ENCODE peak calls at places on chromosomes 12 and 14, in five cellular contexts. One of them, this sample, is unnamed.

GRCh38 chr12:130435331-130435730 is 97.6 kb downstream of the PIWIL1 start:
- DNase-seq in AG04449: no peak
- DNase-seq in CD4-positive, alpha-beta T cell: no peak
- DNase-seq in ovary: no peak
- DNase-seq in stimulated activated CD8-positive, alpha-beta memory T cell treated with anti-CD3 and anti-CD28 coated beads, Interleukin-15, amount 100 ng/mL, for 1 hour: no peak
- DNase-seq in this sample: no peak

GRCh38 chr14:21041676-21042433 is at the start of gene RNASE7:
- DNase-seq in AG04449: no peak
- DNase-seq in CD4-positive, alpha-beta T cell: no peak
- DNase-seq in ovary: no peak
- DNase-seq in stimulated activated CD8-positive, alpha-beta memory T cell treated with anti-CD3 and anti-CD28 coated beads, Interleukin-15, amount 100 ng/mL, for 1 hour: no peak
- DNase-seq in this sample: peak; percentile 42

GRCh38 chr14:93375673-93376156 is 28.7 kb downstream of the COX8C start:
- DNase-seq in AG04449: no peak
- DNase-seq in CD4-positive, alpha-beta T cell: no peak
- DNase-seq in ovary: no peak
- DNase-seq in stimulated activated CD8-positive, alpha-beta memory T cell treated with anti-CD3 and anti-CD28 coated beads, Interleukin-15, amount 100 ng/mL, for 1 hour: no peak
- DNase-seq in this sample: no peak

GRCh38 chr14:93114068-93114710 is 1.5 kb downstream of the ITPK1 start:
- DNase-seq in AG04449: no peak
- DNase-seq in CD4-positive, alpha-beta T cell: no peak
- DNase-seq in ovary: no peak
- DNase-seq in stimulated activated CD8-positive, alpha-beta memory T cell treated with anti-CD3 and anti-CD28 coated beads, Interleukin-15, amount 100 ng/mL, for 1 hour: no peak
- DNase-seq in this sample: no peak

GRCh38 chr14:38202444-38203191 is 5.1 kb upstream of the SSTR1 start:
- DNase-seq in AG04449: no peak
- DNase-seq in CD4-positive, alpha-beta T cell: no peak
- DNase-seq in ovary: no peak
- DNase-seq in stimulated activated CD8-positive, alpha-beta memory T cell treated with anti-CD3 and anti-CD28 coated beads, Interleukin-15, amount 100 ng/mL, for 1 hour: no peak
- DNase-seq in this sample: no peak

GRCh38 chr14:69643430-69644200 is 32.2 kb downstream of the SUSD6 start:
- DNase-seq in AG04449: no peak
- DNase-seq in CD4-positive, alpha-beta T cell: no peak
- DNase-seq in ovary: peak; percentile 69
- DNase-seq in stimulated activated CD8-positive, alpha-beta memory T cell treated with anti-CD3 and anti-CD28 coated beads, Interleukin-15, amount 100 ng/mL, for 1 hour: peak; percentile 23
- DNase-seq in this sample: peak; percentile 55

GRCh38 chr14:36505193-36505815 is 14.7 kb downstream of the NKX2-1 start:
- DNase-seq in AG04449: no peak
- DNase-seq in CD4-positive, alpha-beta T cell: no peak
- DNase-seq in ovary: no peak
- DNase-seq in stimulated activated CD8-positive, alpha-beta memory T cell treated with anti-CD3 and anti-CD28 coated beads, Interleukin-15, amount 100 ng/mL, for 1 hour: no peak
- DNase-seq in this sample: no peak

GRCh38 chr12:26970136-26970535 is 31.9 kb downstream of the FGFR1OP2 start:
- DNase-seq in AG04449: no peak
- DNase-seq in CD4-positive, alpha-beta T cell: no peak
- DNase-seq in ovary: no peak
- DNase-seq in stimulated activated CD8-positive, alpha-beta memory T cell treated with anti-CD3 and anti-CD28 coated beads, Interleukin-15, amount 100 ng/mL, for 1 hour: no peak
- DNase-seq in this sample: no peak

GRCh38 chr14:51277753-51278415 is 37.8 kb downstream of the TMX1 start:
- DNase-seq in AG04449: no peak
- DNase-seq in CD4-positive, alpha-beta T cell: no peak
- DNase-seq in ovary: no peak
- DNase-seq in stimulated activated CD8-positive, alpha-beta memory T cell treated with anti-CD3 and anti-CD28 coated beads, Interleukin-15, amount 100 ng/mL, for 1 hour: no peak
- DNase-seq in this sample: no peak

GRCh38 chr14:87540339-87540738 is 452.6 kb downstream of the GALC start:
- DNase-seq in AG04449: no peak
- DNase-seq in CD4-positive, alpha-beta T cell: no peak
- DNase-seq in ovary: no peak
- DNase-seq in stimulated activated CD8-positive, alpha-beta memory T cell treated with anti-CD3 and anti-CD28 coated beads, Interleukin-15, amount 100 ng/mL, for 1 hour: no peak
- DNase-seq in this sample: no peak